ENCODE peak calls at places on chromosome 15, in seven cellular contexts. One of them, this sample, is unnamed.

GRCh38 chr15:65286069-65286703 is 497 bp downstream of the PARP16 start:
- DNase-seq in NCI-H446: peak; percentile 39
- DNase-seq in OCI-LY7: peak; percentile 44
- DNase-seq in germinal center: peak; percentile 27
- DNase-seq in stimulated activated CD4-positive, alpha-beta T cell treated with anti-CD3 and anti-CD28 coated beads, TNF-alpha, amount 100 ng/mL, for 1 hour: no peak
- DNase-seq in right cardiac atrium: peak; percentile 81
- DNase-seq in memory B cell: no peak
- DNase-seq in this sample: no peak

GRCh38 chr15:33380406-33380805 is 69.6 kb downstream of the RYR3 start:
- DNase-seq in NCI-H446: no peak
- DNase-seq in OCI-LY7: no peak
- DNase-seq in germinal center: no peak
- DNase-seq in stimulated activated CD4-positive, alpha-beta T cell treated with anti-CD3 and anti-CD28 coated beads, TNF-alpha, amount 100 ng/mL, for 1 hour: no peak
- DNase-seq in right cardiac atrium: no peak
- DNase-seq in memory B cell: no peak
- DNase-seq in this sample: no peak

GRCh38 chr15:40843885-40844542 is at the start of gene SPINT1:
- DNase-seq in NCI-H446: no peak
- DNase-seq in OCI-LY7: no peak
- DNase-seq in germinal center: peak; percentile 66
- DNase-seq in stimulated activated CD4-positive, alpha-beta T cell treated with anti-CD3 and anti-CD28 coated beads, TNF-alpha, amount 100 ng/mL, for 1 hour: peak; percentile 31
- DNase-seq in right cardiac atrium: peak; percentile 61
- DNase-seq in memory B cell: peak; percentile 56
- DNase-seq in this sample: no peak

GRCh38 chr15:70227122-70227521 is 129.4 kb upstream of the TLE3 start:
- DNase-seq in NCI-H446: no peak
- DNase-seq in OCI-LY7: no peak
- DNase-seq in germinal center: no peak
- DNase-seq in stimulated activated CD4-positive, alpha-beta T cell treated with anti-CD3 and anti-CD28 coated beads, TNF-alpha, amount 100 ng/mL, for 1 hour: no peak
- DNase-seq in right cardiac atrium: no peak
- DNase-seq in memory B cell: no peak
- DNase-seq in this sample: no peak

GRCh38 chr15:73333001-73333400 is 35.8 kb downstream of the HCN4 start:
- DNase-seq in NCI-H446: no peak
- DNase-seq in OCI-LY7: no peak
- DNase-seq in germinal center: no peak
- DNase-seq in stimulated activated CD4-positive, alpha-beta T cell treated with anti-CD3 and anti-CD28 coated beads, TNF-alpha, amount 100 ng/mL, for 1 hour: no peak
- DNase-seq in right cardiac atrium: peak; percentile 7
- DNase-seq in memory B cell: no peak
- DNase-seq in this sample: no peak

GRCh38 chr15:100096700-100097099 is 245.1 kb downstream of the ADAMTS17 start:
- DNase-seq in NCI-H446: no peak
- DNase-seq in OCI-LY7: no peak
- DNase-seq in germinal center: no peak
- DNase-seq in stimulated activated CD4-positive, alpha-beta T cell treated with anti-CD3 and anti-CD28 coated beads, TNF-alpha, amount 100 ng/mL, for 1 hour: no peak
- DNase-seq in right cardiac atrium: no peak
- DNase-seq in memory B cell: no peak
- DNase-seq in this sample: no peak

GRCh38 chr15:84888639-84889038 is 4.2 kb downstream of the SLC28A1 start:
- DNase-seq in NCI-H446: no peak
- DNase-seq in OCI-LY7: no peak
- DNase-seq in germinal center: no peak
- DNase-seq in stimulated activated CD4-positive, alpha-beta T cell treated with anti-CD3 and anti-CD28 coated beads, TNF-alpha, amount 100 ng/mL, for 1 hour: no peak
- DNase-seq in right cardiac atrium: no peak
- DNase-seq in memory B cell: no peak
- DNase-seq in this sample: no peak

GRCh38 chr15:68348064-68348463 is 70.5 kb downstream of the FEM1B start:
- DNase-seq in NCI-H446: no peak
- DNase-seq in OCI-LY7: no peak
- DNase-seq in germinal center: no peak
- DNase-seq in stimulated activated CD4-positive, alpha-beta T cell treated with anti-CD3 and anti-CD28 coated beads, TNF-alpha, amount 100 ng/mL, for 1 hour: no peak
- DNase-seq in right cardiac atrium: no peak
- DNase-seq in memory B cell: no peak
- DNase-seq in this sample: no peak

GRCh38 chr15:94036156-94036555 is 195.2 kb upstream of the MCTP2 start:
- DNase-seq in NCI-H446: no peak
- DNase-seq in OCI-LY7: no peak
- DNase-seq in germinal center: no peak
- DNase-seq in stimulated activated CD4-positive, alpha-beta T cell treated with anti-CD3 and anti-CD28 coated beads, TNF-alpha, amount 100 ng/mL, for 1 hour: no peak
- DNase-seq in right cardiac atrium: no peak
- DNase-seq in memory B cell: no peak
- DNase-seq in this sample: no peak

GRCh38 chr15:94061041-94061440 is 170.3 kb upstream of the MCTP2 start:
- DNase-seq in NCI-H446: no peak
- DNase-seq in OCI-LY7: no peak
- DNase-seq in germinal center: no peak
- DNase-seq in stimulated activated CD4-positive, alpha-beta T cell treated with anti-CD3 and anti-CD28 coated beads, TNF-alpha, amount 100 ng/mL, for 1 hour: no peak
- DNase-seq in right cardiac atrium: no peak
- DNase-seq in memory B cell: no peak
- DNase-seq in this sample: no peak

GRCh38 chr15:48579945-48580671 is 65.4 kb downstream of the FBN1 start:
- DNase-seq in NCI-H446: no peak
- DNase-seq in OCI-LY7: no peak
- DNase-seq in germinal center: no peak
- DNase-seq in stimulated activated CD4-positive, alpha-beta T cell treated with anti-CD3 and anti-CD28 coated beads, TNF-alpha, amount 100 ng/mL, for 1 hour: no peak
- DNase-seq in right cardiac atrium: no peak
- DNase-seq in memory B cell: no peak
- DNase-seq in this sample: no peak

GRCh38 chr15:70320077-70320830 is 222.5 kb upstream of the TLE3 start:
- DNase-seq in NCI-H446: no peak
- DNase-seq in OCI-LY7: peak; percentile 53
- DNase-seq in germinal center: peak; percentile 55
- DNase-seq in stimulated activated CD4-positive, alpha-beta T cell treated with anti-CD3 and anti-CD28 coated beads, TNF-alpha, amount 100 ng/mL, for 1 hour: no peak
- DNase-seq in right cardiac atrium: no peak
- DNase-seq in memory B cell: peak; percentile 24
- DNase-seq in this sample: no peak

GRCh38 chr15:63135804-63136203 is 14.1 kb downstream of the LACTB start:
- DNase-seq in NCI-H446: no peak
- DNase-seq in OCI-LY7: no peak
- DNase-seq in germinal center: no peak
- DNase-seq in stimulated activated CD4-positive, alpha-beta T cell treated with anti-CD3 and anti-CD28 coated beads, TNF-alpha, amount 100 ng/mL, for 1 hour: no peak
- DNase-seq in right cardiac atrium: no peak
- DNase-seq in memory B cell: no peak
- DNase-seq in this sample: peak; percentile 74

GRCh38 chr15:67859331-67859946 is 19.6 kb upstream of the RNU6-1 start:
- DNase-seq in NCI-H446: peak; percentile 19
- DNase-seq in OCI-LY7: no peak
- DNase-seq in germinal center: no peak
- DNase-seq in stimulated activated CD4-positive, alpha-beta T cell treated with anti-CD3 and anti-CD28 coated beads, TNF-alpha, amount 100 ng/mL, for 1 hour: no peak
- DNase-seq in right cardiac atrium: no peak
- DNase-seq in memory B cell: no peak
- DNase-seq in this sample: no peak

GRCh38 chr15:28002136-28002861 is 96.8 kb downstream of the OCA2 start:
- DNase-seq in NCI-H446: no peak
- DNase-seq in OCI-LY7: no peak
- DNase-seq in germinal center: no peak
- DNase-seq in stimulated activated CD4-positive, alpha-beta T cell treated with anti-CD3 and anti-CD28 coated beads, TNF-alpha, amount 100 ng/mL, for 1 hour: no peak
- DNase-seq in right cardiac atrium: no peak
- DNase-seq in memory B cell: no peak
- DNase-seq in this sample: no peak

GRCh38 chr15:101481381-101481705 is 8.2 kb downstream of the PCSK6 start:
- DNase-seq in NCI-H446: no peak
- DNase-seq in OCI-LY7: no peak
- DNase-seq in germinal center: no peak
- DNase-seq in stimulated activated CD4-positive, alpha-beta T cell treated with anti-CD3 and anti-CD28 coated beads, TNF-alpha, amount 100 ng/mL, for 1 hour: no peak
- DNase-seq in right cardiac atrium: no peak
- DNase-seq in memory B cell: no peak
- DNase-seq in this sample: no peak

GRCh38 chr15:64640146-64640868 is 135.1 kb downstream of the RBPMS2 start:
- DNase-seq in NCI-H446: no peak
- DNase-seq in OCI-LY7: no peak
- DNase-seq in germinal center: no peak
- DNase-seq in stimulated activated CD4-positive, alpha-beta T cell treated with anti-CD3 and anti-CD28 coated beads, TNF-alpha, amount 100 ng/mL, for 1 hour: no peak
- DNase-seq in right cardiac atrium: no peak
- DNase-seq in memory B cell: no peak
- DNase-seq in this sample: no peak

GRCh38 chr15:55741592-55742497 is 1.1 kb downstream of the PRTG start:
- DNase-seq in NCI-H446: no peak
- DNase-seq in OCI-LY7: no peak
- DNase-seq in germinal center: peak; percentile 5
- DNase-seq in stimulated activated CD4-positive, alpha-beta T cell treated with anti-CD3 and anti-CD28 coated beads, TNF-alpha, amount 100 ng/mL, for 1 hour: no peak
- DNase-seq in right cardiac atrium: peak; percentile 64
- DNase-seq in memory B cell: peak; percentile 12
- DNase-seq in this sample: no peak

GRCh38 chr15:97023131-97023844 is 692.8 kb downstream of the NR2F2 start:
- DNase-seq in NCI-H446: no peak
- DNase-seq in OCI-LY7: no peak
- DNase-seq in germinal center: no peak
- DNase-seq in stimulated activated CD4-positive, alpha-beta T cell treated with anti-CD3 and anti-CD28 coated beads, TNF-alpha, amount 100 ng/mL, for 1 hour: no peak
- DNase-seq in right cardiac atrium: no peak
- DNase-seq in memory B cell: no peak
- DNase-seq in this sample: no peak

GRCh38 chr15:39788800-39789565 is 6.3 kb upstream of the FSIP1 start:
- DNase-seq in NCI-H446: no peak
- DNase-seq in OCI-LY7: no peak
- DNase-seq in germinal center: no peak
- DNase-seq in stimulated activated CD4-positive, alpha-beta T cell treated with anti-CD3 and anti-CD28 coated beads, TNF-alpha, amount 100 ng/mL, for 1 hour: no peak
- DNase-seq in right cardiac atrium: no peak
- DNase-seq in memory B cell: no peak
- DNase-seq in this sample: no peak

GRCh38 chr15:51104512-51104911 is 9.8 kb upstream of the TNFAIP8L3 start:
- DNase-seq in NCI-H446: no peak
- DNase-seq in OCI-LY7: no peak
- DNase-seq in germinal center: no peak
- DNase-seq in stimulated activated CD4-positive, alpha-beta T cell treated with anti-CD3 and anti-CD28 coated beads, TNF-alpha, amount 100 ng/mL, for 1 hour: no peak
- DNase-seq in right cardiac atrium: peak; percentile 81
- DNase-seq in memory B cell: no peak
- DNase-seq in this sample: no peak

GRCh38 chr15:40769310-40770146 is at the start of gene C15orf62:
- DNase-seq in NCI-H446: peak; percentile 87
- DNase-seq in OCI-LY7: peak; percentile 94
- DNase-seq in germinal center: peak; percentile 87
- DNase-seq in stimulated activated CD4-positive, alpha-beta T cell treated with anti-CD3 and anti-CD28 coated beads, TNF-alpha, amount 100 ng/mL, for 1 hour: no peak
- DNase-seq in right cardiac atrium: peak; percentile 73
- DNase-seq in memory B cell: peak; percentile 59
- DNase-seq in this sample: no peak

GRCh38 chr15:90362936-90363212 is 10.8 kb downstream of the ZNF774 start:
- DNase-seq in NCI-H446: peak; percentile 3
- DNase-seq in OCI-LY7: no peak
- DNase-seq in germinal center: no peak
- DNase-seq in stimulated activated CD4-positive, alpha-beta T cell treated with anti-CD3 and anti-CD28 coated beads, TNF-alpha, amount 100 ng/mL, for 1 hour: no peak
- DNase-seq in right cardiac atrium: no peak
- DNase-seq in memory B cell: no peak
- DNase-seq in this sample: peak; percentile 52

GRCh38 chr15:44033894-44034293 is 161.2 kb downstream of the FRMD5 start:
- DNase-seq in NCI-H446: peak; percentile 39
- DNase-seq in OCI-LY7: no peak
- DNase-seq in germinal center: no peak
- DNase-seq in stimulated activated CD4-positive, alpha-beta T cell treated with anti-CD3 and anti-CD28 coated beads, TNF-alpha, amount 100 ng/mL, for 1 hour: no peak
- DNase-seq in right cardiac atrium: no peak
- DNase-seq in memory B cell: no peak
- DNase-seq in this sample: no peak

GRCh38 chr15:90647326-90647725 is 69.8 kb upstream of the BLM start:
- DNase-seq in NCI-H446: no peak
- DNase-seq in OCI-LY7: no peak
- DNase-seq in germinal center: no peak
- DNase-seq in stimulated activated CD4-positive, alpha-beta T cell treated with anti-CD3 and anti-CD28 coated beads, TNF-alpha, amount 100 ng/mL, for 1 hour: no peak
- DNase-seq in right cardiac atrium: no peak
- DNase-seq in memory B cell: no peak
- DNase-seq in this sample: no peak

GRCh38 chr15:66077320-66077663 is 176.3 kb downstream of the MEGF11 start:
- DNase-seq in NCI-H446: no peak
- DNase-seq in OCI-LY7: no peak
- DNase-seq in germinal center: no peak
- DNase-seq in stimulated activated CD4-positive, alpha-beta T cell treated with anti-CD3 and anti-CD28 coated beads, TNF-alpha, amount 100 ng/mL, for 1 hour: no peak
- DNase-seq in right cardiac atrium: no peak
- DNase-seq in memory B cell: no peak
- DNase-seq in this sample: no peak

GRCh38 chr15:22950211-22950990 is 29.8 kb downstream of the CYFIP1 start:
- DNase-seq in NCI-H446: no peak
- DNase-seq in OCI-LY7: no peak
- DNase-seq in germinal center: no peak
- DNase-seq in stimulated activated CD4-positive, alpha-beta T cell treated with anti-CD3 and anti-CD28 coated beads, TNF-alpha, amount 100 ng/mL, for 1 hour: no peak
- DNase-seq in right cardiac atrium: no peak
- DNase-seq in memory B cell: no peak
- DNase-seq in this sample: no peak

GRCh38 chr15:29071193-29071906 is 185.6 kb downstream of the APBA2 start:
- DNase-seq in NCI-H446: no peak
- DNase-seq in OCI-LY7: no peak
- DNase-seq in germinal center: no peak
- DNase-seq in stimulated activated CD4-positive, alpha-beta T cell treated with anti-CD3 and anti-CD28 coated beads, TNF-alpha, amount 100 ng/mL, for 1 hour: no peak
- DNase-seq in right cardiac atrium: no peak
- DNase-seq in memory B cell: no peak
- DNase-seq in this sample: no peak

GRCh38 chr15:45863881-45864580 is 229.2 kb downstream of the SQOR start:
- DNase-seq in NCI-H446: no peak
- DNase-seq in OCI-LY7: no peak
- DNase-seq in germinal center: no peak
- DNase-seq in stimulated activated CD4-positive, alpha-beta T cell treated with anti-CD3 and anti-CD28 coated beads, TNF-alpha, amount 100 ng/mL, for 1 hour: no peak
- DNase-seq in right cardiac atrium: no peak
- DNase-seq in memory B cell: no peak
- DNase-seq in this sample: no peak

GRCh38 chr15:86082619-86083377 is 3.1 kb downstream of the AGBL1 start:
- DNase-seq in NCI-H446: peak; percentile 67
- DNase-seq in OCI-LY7: no peak
- DNase-seq in germinal center: no peak
- DNase-seq in stimulated activated CD4-positive, alpha-beta T cell treated with anti-CD3 and anti-CD28 coated beads, TNF-alpha, amount 100 ng/mL, for 1 hour: no peak
- DNase-seq in right cardiac atrium: no peak
- DNase-seq in memory B cell: no peak
- DNase-seq in this sample: no peak

This sample was measured in BJ.